ENCODE peak calls at places on chromosomes 5 and 9, in ten cellular contexts. A is epithelial cell of esophagus, Y is heart left ventricle, K is GM12865, C is WTC11, X is heart right ventricle, H is fibroblast of pulmonary artery, V is activated B cell treated with CpG ODN at 0.5 μM for 24 hours, F is uterus, M is breast epithelium. D is an unnamed sample.

GRCh38 chr5:73673161-73673591 is 47.2 kb downstream of the ARHGEF28 start:
- DNase-seq in A (peak), C (no peak), V (no peak), M (no peak), X (no peak), F (no peak), K (no peak), Y (no peak), H (peak), D (no peak)

GRCh38 chr5:24505291-24505690 is 139.5 kb downstream of the CDH10 start:
- DNase-seq in H (no peak), F (no peak), A (no peak), Y (no peak), X (no peak), K (no peak), M (no peak), C (no peak), V (no peak), D (no peak)

GRCh38 chr5:134543820-134544692 is 18.6 kb downstream of the JADE2 start:
- DNase-seq in H (no peak), V (peak), K (peak), Y (no peak), F (no peak), C (no peak), A (no peak), X (no peak), M (no peak), D (no peak)

GRCh38 chr9:106376689-106377088 is 486.3 kb upstream of the ZNF462 start:
- DNase-seq in X (no peak), H (no peak), F (no peak), Y (no peak), V (no peak), A (peak), K (no peak), M (no peak), C (no peak), D (no peak)

GRCh38 chr9:94675008-94675841 is 35.9 kb upstream of the FBP1 start:
- DNase-seq in X (no peak), K (no peak), V (no peak), M (no peak), F (no peak), H (peak), A (no peak), C (no peak), Y (no peak), D (no peak)

GRCh38 chr9:113646491-113646890 is 183.0 kb downstream of the RGS3 start:
- DNase-seq in H (no peak), M (peak), A (no peak), K (no peak), F (no peak), V (no peak), C (no peak), Y (no peak), X (no peak), D (no peak)

GRCh38 chr9:113446323-113446740 is 17.2 kb upstream of the RGS3 start:
- DNase-seq in F (no peak), K (peak), C (no peak), Y (no peak), V (no peak), H (peak), A (peak), X (no peak), M (no peak), D (no peak)

GRCh38 chr5:117230375-117230774 is 655.8 kb upstream of the SEMA6A start:
- DNase-seq in C (no peak), F (no peak), V (no peak), A (no peak), M (no peak), H (no peak), K (peak), Y (no peak), X (no peak), D (no peak)

GRCh38 chr9:127128341-127129072 is 6.1 kb upstream of the ANGPTL2 start:
- DNase-seq in K (no peak), X (peak), F (peak), C (no peak), Y (peak), V (no peak), M (peak), H (no peak), A (peak), D (peak)

GRCh38 chr5:176438959-176439757 is 9.0 kb upstream of the FAF2 start:
- DNase-seq in H (peak), A (peak), V (no peak), K (no peak), C (no peak), X (no peak), M (no peak), F (no peak), Y (no peak), D (no peak)

GRCh38 chr5:103138202-103138601 is 18.1 kb downstream of the PPIP5K2 start:
- DNase-seq in Y (no peak), H (no peak), X (no peak), A (no peak), F (no peak), C (no peak), K (no peak), V (no peak), M (no peak), D (no peak)

GRCh38 chr5:142280066-142281011 is 44.5 kb downstream of the SPRY4 start:
- DNase-seq in F (peak), V (no peak), C (peak), A (no peak), Y (peak), X (peak), K (no peak), H (peak), M (no peak), D (peak)

GRCh38 chr9:137436761-137437600 is 4.2 kb downstream of the ENTPD8 start:
- DNase-seq in X (no peak), M (no peak), F (no peak), H (no peak), K (no peak), C (peak), V (no peak), Y (no peak), A (no peak), D (no peak)

DNA sequence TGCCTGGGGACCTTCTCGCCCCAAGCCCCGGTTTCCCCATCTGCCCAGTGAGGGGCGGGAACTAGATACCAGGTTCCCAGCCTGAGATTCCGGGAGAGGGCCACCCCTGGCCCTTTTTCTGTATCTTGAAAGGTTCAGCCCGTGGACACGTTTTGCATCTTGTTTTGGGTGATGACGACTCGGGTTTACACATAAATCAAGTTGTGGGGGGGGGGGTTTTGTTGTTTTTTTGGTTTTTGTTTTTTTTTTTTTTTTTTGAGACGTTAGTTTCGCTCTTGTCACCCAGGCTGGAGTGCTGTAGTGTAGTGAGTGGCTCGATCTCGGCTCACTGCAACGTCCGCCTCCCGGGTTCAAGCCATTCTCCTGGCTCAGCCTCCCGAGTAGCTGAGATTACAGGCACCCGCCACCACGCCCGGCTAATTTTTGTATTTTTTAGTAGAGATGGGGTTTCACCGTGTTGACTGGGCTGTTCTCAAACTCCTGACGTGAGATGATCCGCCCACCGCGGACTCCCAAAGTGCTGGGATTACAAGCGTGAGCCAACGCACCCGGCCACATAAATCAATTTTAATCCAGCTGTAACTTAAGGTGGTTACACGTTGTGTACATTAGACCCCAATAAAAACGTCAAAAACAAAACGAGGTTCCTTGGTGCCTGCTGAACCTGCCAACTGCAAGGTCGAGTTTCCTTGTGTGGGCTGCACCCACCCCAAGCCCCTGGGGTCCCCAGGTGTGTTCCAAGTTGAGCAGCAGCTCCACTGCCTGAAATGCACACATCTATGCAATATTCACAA is 1.1 kb upstream of the BRD3 start:
- DNase-seq in K (no peak), H (peak), X (no peak), C (no peak), Y (no peak), V (no peak), F (peak), M (no peak), A (no peak), D (peak)
- TF ChIP-seq CTCF in K (no peak), H (no peak), X (no peak), C (no peak), Y (no peak), V (no peak), F (no peak), M (no peak), A (no peak), D (no peak)

GRCh38 chr9:13181652-13182051 is 97.8 kb downstream of the MPDZ start:
- DNase-seq in X (no peak), V (no peak), F (no peak), A (peak), M (peak), K (no peak), H (peak), Y (no peak), C (no peak), D (no peak)
- TF ChIP-seq CTCF in X (no peak), V (no peak), F (no peak), A (no peak), M (no peak), K (no peak), H (no peak), Y (no peak), C (no peak), D (no peak)

GRCh38 chr5:9099681-9100080 is 446.2 kb downstream of the SEMA5A start:
- DNase-seq in A (no peak), Y (no peak), F (no peak), C (no peak), K (no peak), H (no peak), V (no peak), M (no peak), X (no peak), D (no peak)
- TF ChIP-seq CTCF in A (no peak), Y (no peak), F (no peak), C (no peak), K (no peak), H (peak), V (no peak), M (no peak), X (no peak), D (no peak)

GRCh38 chr9:374726-375125 is 160.1 kb downstream of the DOCK8 start:
- DNase-seq in Y (no peak), M (no peak), A (no peak), V (no peak), C (no peak), H (no peak), X (no peak), K (no peak), F (no peak), D (no peak)

GRCh38 chr9:373759-374206 is 159.1 kb downstream of the DOCK8 start:
- DNase-seq in V (no peak), H (no peak), Y (no peak), C (no peak), A (no peak), X (no peak), K (no peak), F (no peak), M (no peak), D (no peak)

GRCh38 chr9:376115-376514 is 161.4 kb downstream of the DOCK8 start:
- DNase-seq in Y (no peak), H (no peak), C (no peak), X (no peak), F (no peak), M (no peak), V (no peak), A (no peak), K (no peak), D (no peak)

GRCh38 chr9:382383-382782 is 167.7 kb downstream of the DOCK8 start:
- DNase-seq in C (no peak), K (no peak), X (no peak), F (no peak), Y (no peak), H (no peak), M (no peak), V (no peak), A (no peak), D (no peak)

DNA sequence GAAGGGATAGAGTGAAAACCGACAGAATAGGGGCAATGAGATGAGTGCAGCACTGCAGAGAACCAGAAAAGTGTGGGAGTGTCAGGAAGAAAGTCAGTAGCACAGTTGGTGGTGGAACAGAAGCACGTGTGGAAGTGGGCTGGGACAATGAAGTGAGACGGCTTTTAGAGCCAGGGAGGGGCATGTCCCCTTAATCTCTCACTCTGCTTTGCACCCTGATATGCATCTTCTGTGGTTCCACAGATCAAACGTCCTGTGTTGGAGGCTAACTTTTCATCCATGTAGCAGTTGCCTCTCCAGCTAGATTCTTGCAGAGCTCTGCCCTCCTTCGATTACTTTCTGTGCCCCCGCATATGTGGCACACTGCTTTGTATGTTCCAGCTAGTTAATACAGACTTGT is 163.6 kb downstream of the DOCK8 start:
- DNase-seq in A (no peak), V (no peak), F (no peak), H (no peak), K (no peak), Y (no peak), X (no peak), C (no peak), M (no peak), D (no peak)
- TF ChIP-seq CTCF in A (no peak), V (no peak), F (no peak), H (no peak), K (no peak), Y (no peak), X (no peak), C (no peak), M (no peak), D (no peak)

GRCh38 chr5:93606384-93606752 is 23.3 kb downstream of the NR2F1 start:
- DNase-seq in X (no peak), V (no peak), F (no peak), C (no peak), M (no peak), A (no peak), H (no peak), K (no peak), Y (no peak), D (no peak)

GRCh38 chr5:93604119-93604963 is 21.3 kb downstream of the NR2F1 start:
- DNase-seq in M (no peak), Y (no peak), H (no peak), C (peak), F (no peak), V (no peak), A (peak), X (no peak), K (no peak), D (no peak)

GRCh38 chr5:93609756-93610155 is 26.7 kb downstream of the NR2F1 start:
- DNase-seq in V (no peak), F (no peak), X (no peak), K (no peak), C (no peak), A (no peak), Y (no peak), H (no peak), M (no peak), D (no peak)

GRCh38 chr5:93610581-93611167 is 27.7 kb downstream of the NR2F1 start:
- DNase-seq in V (no peak), A (no peak), F (no peak), C (no peak), H (no peak), X (no peak), M (no peak), K (no peak), Y (no peak), D (no peak)

GRCh38 chr5:93607367-93608258 is 24.6 kb downstream of the NR2F1 start:
- DNase-seq in A (peak), H (peak), X (peak), M (no peak), V (no peak), Y (no peak), K (peak), C (peak), F (no peak), D (no peak)
- TF ChIP-seq CTCF in A (peak), H (peak), X (peak), M (no peak), V (no peak), Y (peak), K (peak), C (no peak), F (peak), D (peak)

GRCh38 chr9:133664651-133665050 is 28.5 kb downstream of the DBH start:
- DNase-seq in V (no peak), F (no peak), A (no peak), M (no peak), C (no peak), X (no peak), Y (no peak), H (no peak), K (no peak), D (no peak)
- TF ChIP-seq CTCF in V (no peak), F (no peak), A (no peak), M (no peak), C (no peak), X (no peak), Y (no peak), H (no peak), K (no peak), D (no peak)